ENCODE peak calls at places on chromosomes 16 and 17, in six cellular contexts. M is mammary epithelial cell, W is MM.1S, H is neural progenitor cell, F is fibroblast of lung, O is neuronal stem cell. K is an unnamed sample.

GRCh38 chr17:17120716-17121115 is 78.5 kb downstream of the MPRIP start:
- DNase-seq in O (no peak), M (no peak), F (peak; percentile 65), H (no peak), W (no peak), K (no peak)

GRCh38 chr17:61201211-61201610 is 198.4 kb upstream of the TBX2 start:
- DNase-seq in H (no peak), O (no peak), W (no peak), F (peak; percentile 100), M (peak; percentile 10), K (no peak)

GRCh38 chr17:1040216-1040600 is 43.3 kb downstream of the TIMM22 start:
- DNase-seq in W (no peak), O (no peak), H (no peak), M (no peak), F (no peak), K (no peak)

GRCh38 chr16:53974484-53975115 is 270.6 kb downstream of the FTO start:
- DNase-seq in W (no peak), H (no peak), F (peak; percentile 89), M (no peak), O (no peak), K (no peak)

GRCh38 chr16:65832679-65833078 is 533.8 kb upstream of the CDH5 start:
- DNase-seq in W (no peak), H (no peak), O (no peak), M (no peak), F (no peak), K (no peak)

GRCh38 chr17:77892469-77893143 is 65.9 kb upstream of the TNRC6C start:
- DNase-seq in O (peak; percentile 63), H (peak; percentile 82), F (no peak), M (no peak), W (no peak), K (peak; percentile 21)

GRCh38 chr16:57377080-57377841 is 5.0 kb downstream of the CX3CL1 start:
- DNase-seq in F (no peak), H (no peak), O (no peak), M (peak; percentile 72), W (no peak), K (no peak)

GRCh38 chr17:62178579-62178978 is 113.5 kb upstream of the MED13 start:
- DNase-seq in O (no peak), H (no peak), F (peak; percentile 22), W (no peak), M (peak; percentile 87), K (no peak)

GRCh38 chr16:35692824-35693223 is 2233.4 kb downstream of the TP53TG3F start:
- DNase-seq in W (no peak), H (no peak), O (no peak), F (no peak), M (no peak), K (no peak)

GRCh38 chr17:12627776-12628491 is 37.8 kb upstream of the MYOCD start:
- DNase-seq in M (no peak), W (no peak), O (no peak), H (no peak), F (peak; percentile 43), K (no peak)

GRCh38 chr17:58520843-58521430 is 6.5 kb upstream of the MTMR4 start:
- DNase-seq in O (no peak), M (no peak), H (peak; percentile 72), F (no peak), W (peak; percentile 39), K (no peak)

GRCh38 chr16:1152123-1152638 is 725 bp upstream of the CACNA1H start:
- DNase-seq in H (peak; percentile 78), M (no peak), O (peak; percentile 51), F (no peak), W (no peak), K (no peak)

GRCh38 chr16:16020291-16020690 is 70.9 kb downstream of the ABCC1 start:
- DNase-seq in H (no peak), W (no peak), O (no peak), M (no peak), F (no peak), K (no peak)

GRCh38 chr17:50923611-50924010 is 57.5 kb upstream of the TOB1 start:
- DNase-seq in M (no peak), F (no peak), O (no peak), H (no peak), W (no peak), K (no peak)

GRCh38 chr16:31404353-31405064 is 11.4 kb downstream of the ITGAD start:
- DNase-seq in H (no peak), F (no peak), O (no peak), M (no peak), W (peak; percentile 14), K (peak; percentile 67)

GRCh38 chr16:30526137-30526822 is at the start of gene ZNF768:
- DNase-seq in F (peak; percentile 9), H (peak; percentile 87), W (no peak), M (peak; percentile 12), O (peak; percentile 59), K (no peak)

GRCh38 chr16:57863434-57864160 is 61.3 kb upstream of the KIFC3 start:
- DNase-seq in F (peak; percentile 80), H (peak; percentile 70), W (peak; percentile 35), M (peak; percentile 45), O (peak; percentile 39), K (peak; percentile 45)

GRCh38 chr17:59010026-59010425 is 96.7 kb downstream of the TRIM37 start:
- DNase-seq in O (no peak), W (no peak), M (no peak), H (no peak), F (no peak), K (no peak)

GRCh38 chr17:17125136-17126084 is 80.7 kb downstream of the PLD6 start:
- DNase-seq in O (no peak), H (peak; percentile 44), M (no peak), F (peak; percentile 34), W (no peak), K (no peak)

GRCh38 chr16:8888951-8889892 is 7.1 kb downstream of the LITAFD start:
- DNase-seq in F (no peak), W (no peak), H (no peak), M (no peak), O (no peak), K (no peak)

GRCh38 chr17:81518785-81519283 is 6.2 kb upstream of the ACTG1 start:
- DNase-seq in O (no peak), W (peak; percentile 35), F (no peak), H (peak; percentile 48), M (peak; percentile 49), K (no peak)

DNA sequence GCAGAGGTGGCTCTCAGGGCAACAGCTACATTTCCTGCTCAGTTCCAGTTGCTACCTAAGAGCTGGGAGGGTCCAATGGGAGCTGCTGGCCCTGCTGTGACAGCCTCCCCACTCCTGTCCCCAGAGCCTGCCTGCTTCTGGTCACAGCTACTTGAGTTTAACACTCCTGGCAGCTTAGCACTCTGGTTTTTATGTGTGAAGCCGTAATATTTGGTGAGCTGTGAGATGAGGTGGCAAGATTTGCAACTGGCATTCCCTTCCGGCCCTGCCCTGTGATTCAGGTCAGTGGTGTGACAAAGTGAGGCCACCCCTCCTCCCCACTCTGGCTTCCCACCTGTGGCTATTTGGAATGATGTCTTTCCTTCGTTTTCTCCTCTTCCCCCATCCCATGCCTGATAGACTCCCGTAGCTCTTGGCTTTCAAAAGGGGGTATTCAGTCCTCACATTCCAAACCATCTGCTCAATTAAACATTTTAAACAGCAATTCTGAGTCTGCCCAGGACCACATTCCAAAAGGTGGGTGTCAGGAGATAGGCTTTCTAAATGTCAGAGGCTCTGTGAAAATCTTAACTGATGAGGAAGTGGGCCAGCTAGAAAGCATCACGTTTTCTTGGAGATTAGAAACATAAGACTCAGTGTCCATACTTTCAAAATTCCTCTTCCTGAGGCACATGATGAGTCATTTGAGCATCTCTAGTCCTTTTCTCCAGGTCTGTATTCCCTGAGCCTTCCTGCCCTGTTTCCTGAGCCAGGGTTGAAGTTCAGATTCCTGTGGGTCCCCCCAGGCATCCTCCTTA is 42.7 kb upstream of the SKAP1 start:
- DNase-seq in F (no peak), W (peak; percentile 73), M (peak; percentile 67), H (peak; percentile 39), O (no peak), K (peak; percentile 60)
- H2AFZ ChIP-seq in F (no peak overlapping the region), W (peak overlapping the region; percentile 70), M (peak overlapping the region; percentile 62), H (no peak overlapping the region), O (no peak overlapping the region), K (peak overlapping the region; percentile 73)

GRCh38 chr17:45391918-45392317 is 40.8 kb downstream of the ARHGAP27 start:
- DNase-seq in M (no peak), F (no peak), O (no peak), W (no peak), H (no peak), K (no peak)

GRCh38 chr17:45387739-45388138 is 44.9 kb downstream of the ARHGAP27 start:
- DNase-seq in W (no peak), O (no peak), M (no peak), F (no peak), H (no peak), K (no peak)

GRCh38 chr17:45391291-45391690 is 41.4 kb downstream of the ARHGAP27 start:
- DNase-seq in F (no peak), W (no peak), O (no peak), M (no peak), H (no peak), K (no peak)

GRCh38 chr17:45388604-45389325 is 43.9 kb downstream of the ARHGAP27 start:
- DNase-seq in W (no peak), O (no peak), M (peak; percentile 32), F (peak; percentile 26), H (no peak), K (no peak)

DNA sequence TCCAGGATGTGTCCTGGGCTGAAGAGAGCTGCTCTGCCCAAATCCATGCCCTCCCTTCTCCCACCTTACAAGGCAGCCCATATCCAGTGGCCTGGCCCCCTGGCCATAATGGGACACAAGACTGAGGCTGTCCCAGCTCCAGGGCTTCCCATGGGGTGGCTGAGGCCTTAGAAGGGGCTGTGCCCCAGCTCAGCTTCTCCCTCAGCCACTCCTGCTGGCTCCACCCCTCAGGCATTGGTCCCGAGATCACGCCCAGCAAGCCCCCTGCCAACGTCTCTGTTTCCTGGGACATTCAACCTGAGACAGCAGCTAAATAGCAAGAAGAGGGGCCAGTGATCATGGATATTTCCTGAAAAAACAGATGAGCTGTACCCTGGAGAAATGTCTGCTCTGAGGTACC is 43.3 kb downstream of the ARHGAP27 start:
- DNase-seq in W (no peak), H (no peak), M (no peak), O (no peak), F (no peak), K (no peak)
- H3K4me3 ChIP-seq in W (no peak overlapping the region), H (no peak overlapping the region), M (no peak overlapping the region), O (no peak overlapping the region), F (no peak overlapping the region), K (no peak overlapping the region)

GRCh38 chr16:13997526-13997925 is 73.6 kb upstream of the MRTFB start:
- DNase-seq in O (no peak), W (no peak), M (no peak), F (no peak), H (no peak), K (no peak)
- H2AFZ ChIP-seq in O (no peak overlapping the region), W (peak overlapping the region; percentile 34), M (no peak overlapping the region), F (no peak overlapping the region), H (no peak overlapping the region), K (no peak overlapping the region)

GRCh38 chr17:38885044-38885727 is 15.3 kb downstream of the LASP1 start:
- DNase-seq in W (no peak), M (no peak), F (no peak), H (peak; percentile 5), O (no peak), K (no peak)

GRCh38 chr17:38885728-38886642 is 16.1 kb downstream of the LASP1 start:
- DNase-seq in F (peak; percentile 59), M (no peak), W (no peak), O (no peak), H (peak; percentile 90), K (no peak)

GRCh38 chr17:38888842-38889241 is 19.0 kb downstream of the LASP1 start:
- DNase-seq in M (no peak), O (no peak), W (no peak), F (no peak), H (no peak), K (no peak)

GRCh38 chr17:38883592-38884526 is 14.0 kb downstream of the LASP1 start:
- DNase-seq in F (no peak), H (peak; percentile 77), M (peak; percentile 72), O (no peak), W (no peak), K (no peak)

GRCh38 chr17:38886643-38887010 is 16.8 kb downstream of the LASP1 start:
- DNase-seq in O (no peak), W (no peak), H (no peak), M (no peak), F (no peak), K (no peak)
- H3K4me3 ChIP-seq in O (no peak overlapping the region), W (no peak overlapping the region), H (no peak overlapping the region), M (no peak overlapping the region), F (no peak overlapping the region), K (no peak overlapping the region)

K was measured in HCT116.